ENCODE peak calls at places on chromosomes 7 and 10, in nine cellular contexts. F is HEK293T; Z is activated T-cell treated with anti-CD3 and anti-CD28 coated beads, Interleukin-2, amount 50 U/mL, for 72 hours; Q is hypothalamus; I is iPS-NIHi11; T is neural crest cell; M is GF-D8; N is stimulated activated naive CD8-positive, alpha-beta T cell treated with anti-CD3 and anti-CD28 coated beads, Interleukin-15, Interleukin-2, amounts not matched to agents 100 U/mL and 50 U/mL, for 24 hours; B is activated T-helper 9 cell treated with anti-CD3 and anti-CD28 coated beads, Interleukin-2, amount 50 U/mL, for 16 hours. R is an unnamed sample.

GRCh38 chr10:58661336-58661735 is 148.7 kb downstream of the BICC1 start:
- DNase-seq in F (no peak), T (no peak), N (no peak), I (no peak), Z (no peak), Q (no peak), M (no peak), B (no peak), R (no peak)

GRCh38 chr7:1311406-1312097 is 78.9 kb downstream of the UNCX start:
- DNase-seq in Q (no peak), T (no peak), M (no peak), B (no peak), Z (no peak), N (no peak), F (no peak), I (no peak), R (no peak)

GRCh38 chr10:20916976-20917375 is 19.9 kb upstream of the NEBL start:
- DNase-seq in M (no peak), N (no peak), I (no peak), Q (no peak), F (no peak), Z (no peak), T (no peak), B (no peak), R (no peak)

GRCh38 chr7:47343056-47343455 is 238.9 kb downstream of the TNS3 start:
- DNase-seq in M (no peak), I (no peak), Q (no peak), N (no peak), Z (no peak), F (no peak), B (no peak), T (no peak), R (no peak)

GRCh38 chr10:56934515-56934914 is 573.5 kb upstream of the ZWINT start:
- DNase-seq in I (no peak), Z (no peak), N (no peak), F (no peak), M (no peak), Q (no peak), B (no peak), T (no peak), R (no peak)

GRCh38 chr10:94439275-94439861 is 37.0 kb downstream of the TBC1D12 start:
- DNase-seq in T (no peak), N (no peak), I (peak; percentile 18), F (peak; percentile 19), Q (no peak), M (no peak), Z (no peak), B (no peak), R (no peak)

GRCh38 chr10:88989824-88990527 is 622 bp upstream of the FAS start:
- DNase-seq in Q (no peak), N (no peak), I (peak; percentile 69), B (no peak), T (no peak), Z (no peak), M (peak; percentile 42), F (no peak), R (no peak)

GRCh38 chr7:20095862-20096261 is 121.3 kb downstream of the MACC1 start:
- DNase-seq in I (no peak), F (no peak), Q (no peak), M (no peak), B (no peak), Z (no peak), T (no peak), N (no peak), R (no peak)

GRCh38 chr10:50874723-50875122 is 10.7 kb downstream of the A1CF start:
- DNase-seq in Q (no peak), T (no peak), B (no peak), Z (no peak), F (no peak), I (no peak), M (no peak), N (no peak), R (no peak)

GRCh38 chr7:103729026-103729425 is 260.4 kb downstream of the RELN start:
- DNase-seq in Z (no peak), F (no peak), T (no peak), I (no peak), M (no peak), B (no peak), N (no peak), Q (no peak), R (no peak)

GRCh38 chr7:12635830-12636229 is 51.6 kb upstream of the ARL4A start:
- DNase-seq in N (no peak), Q (no peak), M (no peak), B (no peak), I (no peak), Z (peak; percentile 9), F (no peak), T (no peak), R (no peak)

GRCh38 chr7:29463504-29464158 is 100.0 kb upstream of the PRR15 start:
- DNase-seq in M (no peak), N (no peak), T (no peak), F (no peak), Z (no peak), I (no peak), Q (no peak), B (no peak), R (no peak)

GRCh38 chr10:17616403-17617030 is 657 bp downstream of the HACD1 start:
- DNase-seq in Q (peak; percentile 32), N (peak; percentile 50), F (peak; percentile 54), T (peak; percentile 50), M (peak; percentile 67), Z (peak; percentile 40), I (peak; percentile 88), B (peak; percentile 4), R (no peak)

GRCh38 chr7:138871691-138872090 is 73.7 kb upstream of the ATP6V0A4 start:
- DNase-seq in Z (no peak), F (no peak), I (no peak), B (no peak), Q (no peak), M (no peak), N (no peak), T (no peak), R (no peak)

GRCh38 chr10:9825491-9826018 is 1192.1 kb upstream of the CELF2 start:
- DNase-seq in T (no peak), F (no peak), M (peak; percentile 98), I (peak; percentile 7), B (no peak), Z (no peak), N (no peak), Q (no peak), R (no peak)

GRCh38 chr10:80186364-80187012 is 18.8 kb downstream of the ANXA11 start:
- DNase-seq in B (no peak), N (peak; percentile 56), M (no peak), Z (peak; percentile 21), F (no peak), I (no peak), T (no peak), Q (no peak), R (no peak)

GRCh38 chr10:48444266-48444665 is 137.8 kb downstream of the MAPK8 start:
- DNase-seq in B (no peak), F (peak; percentile 28), I (peak; percentile 68), Q (no peak), T (no peak), M (peak; percentile 47), Z (no peak), N (no peak), R (peak; percentile 30)

GRCh38 chr10:120436431-120437142 is 20.4 kb upstream of the PLPP4 start:
- DNase-seq in I (no peak), Z (no peak), T (no peak), N (no peak), F (no peak), Q (peak; percentile 6), B (no peak), M (no peak), R (no peak)

GRCh38 chr7:135923700-135924261 is 53.4 kb downstream of the MTPN start:
- DNase-seq in F (no peak), T (no peak), M (no peak), Q (no peak), I (peak; percentile 25), Z (no peak), N (no peak), B (no peak), R (no peak)

GRCh38 chr10:131231965-131232541 is 79.5 kb downstream of the TCERG1L start:
- DNase-seq in T (no peak), F (no peak), M (no peak), I (no peak), Q (no peak), B (no peak), Z (no peak), N (no peak), R (no peak)

GRCh38 chr7:3196629-3197028 is 104.4 kb upstream of the SDK1 start:
- DNase-seq in N (no peak), Z (no peak), F (no peak), B (no peak), T (no peak), I (no peak), Q (no peak), M (no peak), R (no peak)

GRCh38 chr10:131658476-131659110 is 242.2 kb upstream of the PPP2R2D start:
- DNase-seq in I (no peak), N (no peak), F (no peak), T (no peak), B (no peak), Z (no peak), M (no peak), Q (no peak), R (no peak)

GRCh38 chr10:92110039-92110794 is 180.7 kb downstream of the CPEB3 start:
- DNase-seq in F (no peak), M (peak; percentile 19), I (no peak), N (no peak), B (no peak), Z (no peak), Q (no peak), T (no peak), R (no peak)

GRCh38 chr7:18475488-18475887 is 20.1 kb upstream of the HDAC9 start:
- DNase-seq in I (no peak), Z (no peak), F (no peak), B (no peak), M (no peak), T (no peak), Q (peak; percentile 14), N (no peak), R (no peak)

GRCh38 chr10:118564652-118565051 is 30.8 kb downstream of the PRLHR start:
- DNase-seq in N (no peak), B (no peak), Q (peak; percentile 26), Z (no peak), M (no peak), I (peak; percentile 76), T (no peak), F (no peak), R (peak; percentile 56)

GRCh38 chr10:97907211-97907610 is 57.6 kb downstream of the GOLGA7B start:
- DNase-seq in Z (no peak), I (no peak), N (no peak), F (no peak), B (no peak), T (no peak), M (no peak), Q (no peak), R (no peak)

GRCh38 chr10:107548301-107548700 is 383.8 kb upstream of the SORCS1 start:
- DNase-seq in F (no peak), Q (no peak), Z (no peak), N (no peak), M (no peak), T (no peak), I (peak; percentile 58), B (no peak), R (no peak)

GRCh38 chr7:105759670-105760548 is 116.5 kb downstream of the ATXN7L1 start:
- DNase-seq in M (no peak), Q (peak; percentile 27), I (peak; percentile 35), F (peak; percentile 15), B (no peak), N (peak; percentile 22), T (no peak), Z (no peak), R (no peak)

GRCh38 chr10:122331100-122331499 is 43.4 kb upstream of the PLEKHA1 start:
- DNase-seq in T (no peak), I (no peak), B (no peak), F (no peak), Z (no peak), Q (no peak), N (no peak), M (no peak), R (no peak)

GRCh38 chr10:75137533-75138438 is 26.3 kb downstream of the SAMD8 start:
- DNase-seq in T (no peak), B (no peak), M (peak; percentile 27), N (peak; percentile 23), Q (no peak), Z (peak; percentile 32), F (no peak), I (no peak), R (no peak)

GRCh38 chr10:109894516-109894915 is 28.8 kb downstream of the XPNPEP1 start:
- DNase-seq in Z (no peak), Q (peak; percentile 70), B (no peak), N (no peak), I (no peak), T (no peak), F (no peak), M (peak; percentile 28), R (no peak)

R was measured in iPS DF 19.7.